ENCODE peak calls at places on chromosome 6, in four cellular contexts. Z is T-cell, U is GM13977, P is EL. R is an unnamed sample.

GRCh38 chr6:16486661-16487060 is 248.3 kb downstream of the GMPR start:
- DNase-seq in Z (no peak), U (no peak), P (no peak), R (peak)

GRCh38 chr6:130655586-130655985 is 171.6 kb upstream of the SMLR1 start:
- DNase-seq in Z (no peak), U (no peak), P (peak), R (no peak)

GRCh38 chr6:73108949-73109348 is 116.3 kb downstream of the KHDC1L start:
- DNase-seq in Z (no peak), U (no peak), P (no peak), R (no peak)

GRCh38 chr6:53615633-53616449 is 49.7 kb downstream of the KLHL31 start:
- DNase-seq in Z (no peak), U (no peak), P (peak), R (no peak)

GRCh38 chr6:157486632-157487031 is 105.6 kb downstream of the ZDHHC14 start:
- DNase-seq in Z (peak), U (no peak), P (no peak), R (no peak)

GRCh38 chr6:35392111-35392702 is 49.8 kb downstream of the PPARD start:
- DNase-seq in Z (no peak), U (no peak), P (no peak), R (no peak)

GRCh38 chr6:6320901-6321300 is 439 bp upstream of the F13A1 start:
- DNase-seq in Z (no peak), U (no peak), P (peak), R (no peak)

GRCh38 chr6:42729731-42730130 is 7.3 kb upstream of the PRPH2 start:
- DNase-seq in Z (no peak), U (no peak), P (peak), R (no peak)

GRCh38 chr6:155985660-155986138 is 530.1 kb upstream of the NOX3 start:
- DNase-seq in Z (no peak), U (no peak), P (no peak), R (no peak)

GRCh38 chr6:2917801-2918495 is 14.8 kb upstream of the SERPINB9 start:
- DNase-seq in Z (no peak), U (no peak), P (no peak), R (no peak)

GRCh38 chr6:64046746-64047208 is 411.2 kb downstream of the PHF3 start:
- DNase-seq in Z (no peak), U (no peak), P (no peak), R (no peak)

GRCh38 chr6:56477241-56477640 is 165.4 kb downstream of the DST start:
- DNase-seq in Z (no peak), U (no peak), P (no peak), R (no peak)

GRCh38 chr6:34189806-34190503 is 44.1 kb upstream of the GRM4 start:
- DNase-seq in Z (peak), U (no peak), P (no peak), R (no peak)

GRCh38 chr6:39053016-39053595 is 4.5 kb downstream of the GLP1R start:
- DNase-seq in Z (no peak), U (no peak), P (no peak), R (no peak)

GRCh38 chr6:143507358-143508145 is 4.0 kb downstream of the FUCA2 start:
- DNase-seq in Z (no peak), U (peak), P (peak), R (no peak)

GRCh38 chr6:144064402-144064830 is 31.0 kb downstream of the SF3B5 start:
- DNase-seq in Z (peak), U (peak), P (peak), R (peak)

GRCh38 chr6:9620687-9621086 is 794.2 kb downstream of the TFAP2A start:
- DNase-seq in Z (no peak), U (no peak), P (no peak), R (no peak)

GRCh38 chr6:52881996-52882841 is 27.3 kb downstream of the GSTA3 start:
- DNase-seq in Z (peak), U (peak), P (peak), R (peak)

GRCh38 chr6:111764238-111765182 is 108.7 kb downstream of the FYN start:
- DNase-seq in Z (peak), U (peak), P (no peak), R (peak)

GRCh38 chr6:147160593-147160992 is 43.6 kb upstream of the STXBP5 start:
- DNase-seq in Z (no peak), U (no peak), P (no peak), R (no peak)

GRCh38 chr6:24766685-24767462 is 7.9 kb upstream of the GMNN start:
- DNase-seq in Z (no peak), U (peak), P (peak), R (no peak)

GRCh38 chr6:3284436-3284876 is 25.7 kb downstream of the PSMG4 start:
- DNase-seq in Z (no peak), U (no peak), P (no peak), R (no peak)

GRCh38 chr6:164612731-164613130 is 696.7 kb downstream of the C6orf118 start:
- DNase-seq in Z (no peak), U (no peak), P (no peak), R (no peak)